ENCODE peak calls at places on chromosomes 7 and 10, in five cellular contexts. F is SW480; C is CD8-positive, alpha-beta memory T cell; V is NCI-H2081; T is RCC 7860. P is an unnamed sample.

GRCh38 chr10:84267503-84268126 is 22.8 kb downstream of the RGR start:
- DNase-seq in F (peak; percentile 17), C (peak; percentile 38), V (peak; percentile 33), T (no peak), P (peak; percentile 23)

GRCh38 chr10:48463318-48464003 is 141.4 kb downstream of the ARHGAP22 start:
- DNase-seq in F (no peak), C (no peak), V (no peak), T (no peak), P (no peak)

GRCh38 chr7:13442226-13442625 is 547.2 kb downstream of the ETV1 start:
- DNase-seq in F (no peak), C (no peak), V (no peak), T (no peak), P (no peak)

GRCh38 chr7:131546583-131547111 is 9.8 kb downstream of the PODXL start:
- DNase-seq in F (no peak), C (peak; percentile 19), V (no peak), T (no peak), P (peak; percentile 45)

GRCh38 chr10:62249974-62250373 is 18.7 kb downstream of the RTKN2 start:
- DNase-seq in F (no peak), C (no peak), V (no peak), T (no peak), P (no peak)

GRCh38 chr10:30911303-30911863 is 120.3 kb downstream of the ZNF438 start:
- DNase-seq in F (no peak), C (no peak), V (no peak), T (no peak), P (no peak)

GRCh38 chr7:1271656-1272055 is 39.0 kb downstream of the UNCX start:
- DNase-seq in F (no peak), C (no peak), V (no peak), T (no peak), P (no peak)

GRCh38 chr10:80552151-80552646 is 14.5 kb downstream of the SH2D4B start:
- DNase-seq in F (no peak), C (no peak), V (no peak), T (no peak), P (no peak)

GRCh38 chr7:105365541-105366534 is 22.9 kb downstream of the SRPK2 start:
- DNase-seq in F (no peak), C (no peak), V (no peak), T (no peak), P (no peak)

GRCh38 chr7:143244321-143244720 is 18.9 kb upstream of the GSTK1 start:
- DNase-seq in F (no peak), C (no peak), V (no peak), T (no peak), P (no peak)

GRCh38 chr10:133271521-133272300 is 5.0 kb downstream of the ADAM8 start:
- DNase-seq in F (no peak), C (no peak), V (no peak), T (no peak), P (no peak)

GRCh38 chr7:110600983-110601382 is 489.9 kb upstream of the LRRN3 start:
- DNase-seq in F (no peak), C (no peak), V (peak; percentile 22), T (no peak), P (no peak)